ENCODE peak calls at places on chromosome 21, in nine cellular contexts. B, K, W, D, T, O, F, L and M are unnamed samples.

GRCh38 chr21:34914239-34914638 is 134.9 kb downstream of the RUNX1 start:
- DNase-seq in B (no peak), K (no peak), W (no peak), D (no peak), T (no peak), O (no peak), F (no peak), L (no peak), M (no peak)

GRCh38 chr21:28754127-28754611 is 238.5 kb downstream of the LTN1 start:
- DNase-seq in B (no peak), K (peak), W (no peak), D (peak), T (no peak), O (peak), F (no peak), L (no peak), M (no peak)

GRCh38 chr21:27164208-27165172 is 197.6 kb upstream of the ADAMTS5 start:
- DNase-seq in B (peak), K (no peak), W (no peak), D (no peak), T (peak), O (no peak), F (no peak), L (no peak), M (no peak)

GRCh38 chr21:29318354-29318753 is 19.6 kb downstream of the BACH1 start:
- DNase-seq in B (no peak), K (peak), W (no peak), D (no peak), T (no peak), O (peak), F (no peak), L (no peak), M (no peak)

GRCh38 chr21:19995253-19995652 is 1003.0 kb upstream of the NCAM2 start:
- DNase-seq in B (no peak), K (no peak), W (no peak), D (no peak), T (no peak), O (no peak), F (no peak), L (no peak), M (no peak)

GRCh38 chr21:17738171-17738953 is 80.8 kb downstream of the C21orf91 start:
- DNase-seq in B (no peak), K (peak), W (no peak), D (no peak), T (no peak), O (no peak), F (no peak), L (no peak), M (no peak)

GRCh38 chr21:29386803-29387202 is 88.1 kb downstream of the BACH1 start:
- DNase-seq in B (peak), K (no peak), W (no peak), D (no peak), T (peak), O (no peak), F (no peak), L (no peak), M (no peak)

GRCh38 chr21:35257413-35257812 is 208.3 kb upstream of the RUNX1 start:
- DNase-seq in B (peak), K (peak), W (no peak), D (peak), T (peak), O (peak), F (no peak), L (no peak), M (no peak)

GRCh38 chr21:18253809-18254208 is 9.2 kb downstream of the CHODL start:
- DNase-seq in B (no peak), K (no peak), W (no peak), D (no peak), T (no peak), O (no peak), F (no peak), L (no peak), M (no peak)

GRCh38 chr21:8990326-8991087 is 1530.9 kb upstream of the TPTE start:
- DNase-seq in B (no peak), K (no peak), W (no peak), D (no peak), T (peak), O (no peak), F (no peak), L (no peak), M (peak)

GRCh38 chr21:35189077-35189863 is 140.2 kb upstream of the RUNX1 start:
- DNase-seq in B (no peak), K (peak), W (no peak), D (peak), T (no peak), O (peak), F (no peak), L (no peak), M (no peak)

GRCh38 chr21:31267644-31268043 is 76.4 kb downstream of the TIAM1 start:
- DNase-seq in B (no peak), K (peak), W (no peak), D (no peak), T (no peak), O (no peak), F (no peak), L (no peak), M (no peak)

GRCh38 chr21:16578912-16579311 is 849.1 kb downstream of the USP25 start:
- DNase-seq in B (no peak), K (no peak), W (no peak), D (peak), T (no peak), O (peak), F (no peak), L (no peak), M (no peak)

GRCh38 chr21:14080040-14080763 is 130.6 kb downstream of the LIPI start:
- DNase-seq in B (no peak), K (no peak), W (no peak), D (no peak), T (no peak), O (no peak), F (no peak), L (no peak), M (no peak)

GRCh38 chr21:26717146-26717739 is 128.0 kb downstream of the ADAMTS1 start:
- DNase-seq in B (peak), K (no peak), W (no peak), D (peak), T (peak), O (peak), F (no peak), L (peak), M (no peak)

GRCh38 chr21:29403922-29404538 is 105.3 kb downstream of the BACH1 start:
- DNase-seq in B (peak), K (peak), W (peak), D (no peak), T (peak), O (peak), F (peak), L (no peak), M (no peak)

GRCh38 chr21:46098303-46099141 is 610 bp downstream of the COL6A2 start:
- DNase-seq in B (no peak), K (no peak), W (peak), D (no peak), T (no peak), O (peak), F (peak), L (no peak), M (no peak)

GRCh38 chr21:16186742-16187141 is 457.0 kb downstream of the USP25 start:
- DNase-seq in B (no peak), K (no peak), W (no peak), D (peak), T (no peak), O (peak), F (no peak), L (no peak), M (no peak)

GRCh38 chr21:41217656-41218380 is 49.9 kb downstream of the BACE2 start:
- DNase-seq in B (no peak), K (no peak), W (no peak), D (peak), T (no peak), O (no peak), F (no peak), L (no peak), M (no peak)

GRCh38 chr21:27366846-27367245 is 400.0 kb upstream of the ADAMTS5 start:
- DNase-seq in B (no peak), K (no peak), W (no peak), D (no peak), T (no peak), O (no peak), F (no peak), L (no peak), M (no peak)

GRCh38 chr21:46667735-46668380 is 32.4 kb downstream of the PRMT2 start:
- DNase-seq in B (peak), K (no peak), W (no peak), D (peak), T (peak), O (peak), F (no peak), L (no peak), M (peak)

GRCh38 chr21:46368533-46369285 is 44.8 kb downstream of the PCNT start:
- DNase-seq in B (no peak), K (no peak), W (no peak), D (no peak), T (no peak), O (no peak), F (no peak), L (peak), M (no peak)

GRCh38 chr21:23281917-23282316 is 2283.7 kb downstream of the NCAM2 start:
- DNase-seq in B (no peak), K (no peak), W (no peak), D (no peak), T (no peak), O (no peak), F (no peak), L (no peak), M (no peak)

GRCh38 chr21:46545911-46546310 is 59.0 kb downstream of the S100B start:
- DNase-seq in B (no peak), K (no peak), W (no peak), D (no peak), T (no peak), O (no peak), F (no peak), L (no peak), M (no peak)

GRCh38 chr21:43712268-43712942 is 6.5 kb upstream of the PDXK start:
- DNase-seq in B (peak), K (peak), W (peak), D (no peak), T (peak), O (peak), F (no peak), L (no peak), M (no peak)

GRCh38 chr21:29299906-29300546 is 1.3 kb downstream of the BACH1 start:
- DNase-seq in B (peak), K (peak), W (peak), D (peak), T (peak), O (peak), F (peak), L (peak), M (peak)

GRCh38 chr21:28932717-28933116 is 60.0 kb downstream of the LTN1 start:
- DNase-seq in B (no peak), K (no peak), W (no peak), D (no peak), T (no peak), O (no peak), F (no peak), L (no peak), M (no peak)

GRCh38 chr21:29372063-29372802 is 73.5 kb downstream of the BACH1 start:
- DNase-seq in B (peak), K (peak), W (no peak), D (peak), T (peak), O (peak), F (peak), L (peak), M (peak)

GRCh38 chr21:28207776-28208175 is 784.9 kb downstream of the LTN1 start:
- DNase-seq in B (peak), K (no peak), W (no peak), D (peak), T (peak), O (peak), F (no peak), L (no peak), M (peak)

GRCh38 chr21:22235866-22236590 is 1237.8 kb downstream of the NCAM2 start:
- DNase-seq in B (no peak), K (no peak), W (no peak), D (no peak), T (no peak), O (no peak), F (no peak), L (no peak), M (no peak)

GRCh38 chr21:15221799-15222386 is 157.1 kb upstream of the NRIP1 start:
- DNase-seq in B (peak), K (peak), W (peak), D (peak), T (peak), O (peak), F (no peak), L (no peak), M (peak)

GRCh38 chr21:31282095-31282709 is 61.9 kb downstream of the TIAM1 start:
- DNase-seq in B (peak), K (peak), W (no peak), D (peak), T (peak), O (peak), F (no peak), L (no peak), M (no peak)

GRCh38 chr21:45040114-45040715 is 34.2 kb upstream of the ADARB1 start:
- DNase-seq in B (no peak), K (no peak), W (peak), D (no peak), T (no peak), O (no peak), F (no peak), L (no peak), M (no peak)

GRCh38 chr21:45041984-45042663 is 32.3 kb upstream of the ADARB1 start:
- DNase-seq in B (no peak), K (no peak), W (no peak), D (no peak), T (no peak), O (no peak), F (no peak), L (no peak), M (no peak)

GRCh38 chr21:45039309-45040113 is 34.9 kb upstream of the ADARB1 start:
- DNase-seq in B (no peak), K (no peak), W (no peak), D (no peak), T (no peak), O (no peak), F (no peak), L (no peak), M (no peak)

GRCh38 chr21:45041351-45041805 is 33.0 kb upstream of the ADARB1 start:
- DNase-seq in B (no peak), K (peak), W (peak), D (peak), T (no peak), O (peak), F (peak), L (no peak), M (peak)

GRCh38 chr21:45040739-45041138 is 33.6 kb upstream of the ADARB1 start:
- DNase-seq in B (no peak), K (no peak), W (no peak), D (no peak), T (no peak), O (no peak), F (peak), L (no peak), M (no peak)
- H3K4me3 ChIP-seq in B (no peak), K (no peak), W (no peak), D (no peak), T (no peak), O (no peak), F (no peak), L (no peak), M (no peak)

DNA sequence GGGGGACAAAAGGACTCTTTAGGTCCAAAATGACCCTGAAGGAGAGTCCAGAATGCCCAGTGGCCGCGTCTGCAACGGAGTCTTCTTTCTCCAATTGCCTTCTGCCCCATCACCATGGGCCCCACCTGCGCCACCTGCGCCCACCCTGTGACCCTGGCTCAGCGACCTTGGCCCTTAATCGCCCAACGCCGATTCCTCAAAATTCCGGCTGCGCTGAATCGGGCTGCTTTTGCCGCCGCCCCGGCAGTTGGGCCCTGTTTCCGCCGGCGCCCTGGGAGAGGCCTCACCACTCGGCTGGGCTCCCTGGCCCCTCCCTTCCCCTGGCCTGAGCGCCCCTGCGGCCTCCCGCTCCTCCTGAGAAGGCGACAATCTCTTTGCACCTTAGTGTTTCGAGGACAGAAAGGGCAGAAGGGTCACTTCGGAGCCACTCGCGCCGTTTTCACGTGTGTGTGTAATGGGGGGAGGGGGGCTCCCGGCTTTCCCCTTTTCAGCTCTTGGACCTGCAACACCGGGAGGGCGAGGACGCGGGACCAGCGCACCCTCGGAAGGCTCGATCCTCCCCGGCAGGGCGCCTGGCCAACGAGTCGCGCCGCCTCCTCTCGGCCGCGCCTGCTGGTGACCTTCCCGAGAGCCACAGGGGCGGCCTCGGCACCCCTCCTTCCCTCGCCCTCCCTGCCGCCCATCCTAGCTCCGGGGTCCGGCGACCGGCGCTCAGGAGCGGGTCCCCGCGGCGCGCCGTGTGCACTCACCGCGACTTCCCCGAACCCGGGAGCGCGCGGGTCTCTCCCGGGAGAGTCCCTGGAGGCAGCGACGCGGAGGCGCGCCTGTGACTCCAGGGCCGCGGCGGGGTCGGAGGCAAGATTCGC is 522 bp upstream of the SIM2 start:
- DNase-seq in B (no peak), K (no peak), W (peak), D (no peak), T (no peak), O (no peak), F (no peak), L (no peak), M (no peak)
- H3K4me3 ChIP-seq in B (peak), K (peak), W (peak), D (no peak), T (peak), O (no peak), F (peak), L (no peak), M (no peak)

GRCh38 chr21:25564349-25564948 is 42.8 kb downstream of the MRPL39 start:
- DNase-seq in B (no peak), K (no peak), W (no peak), D (no peak), T (no peak), O (no peak), F (no peak), L (no peak), M (no peak)
- H3K4me3 ChIP-seq in B (no peak), K (no peak), W (no peak), D (no peak), T (no peak), O (no peak), F (no peak), L (no peak), M (no peak)

GRCh38 chr21:38433516-38433915 is 64.8 kb downstream of the ERG start:
- DNase-seq in B (no peak), K (no peak), W (no peak), D (no peak), T (no peak), O (no peak), F (no peak), L (no peak), M (no peak)

GRCh38 chr21:38439957-38440356 is 58.3 kb downstream of the ERG start:
- DNase-seq in B (no peak), K (no peak), W (peak), D (peak), T (no peak), O (no peak), F (no peak), L (no peak), M (no peak)

GRCh38 chr21:38439336-38439900 is 58.9 kb downstream of the ERG start:
- DNase-seq in B (no peak), K (no peak), W (no peak), D (peak), T (no peak), O (no peak), F (no peak), L (no peak), M (no peak)

GRCh38 chr21:38438476-38438893 is 59.8 kb downstream of the ERG start:
- DNase-seq in B (no peak), K (peak), W (peak), D (peak), T (no peak), O (no peak), F (peak), L (no peak), M (no peak)

DNA sequence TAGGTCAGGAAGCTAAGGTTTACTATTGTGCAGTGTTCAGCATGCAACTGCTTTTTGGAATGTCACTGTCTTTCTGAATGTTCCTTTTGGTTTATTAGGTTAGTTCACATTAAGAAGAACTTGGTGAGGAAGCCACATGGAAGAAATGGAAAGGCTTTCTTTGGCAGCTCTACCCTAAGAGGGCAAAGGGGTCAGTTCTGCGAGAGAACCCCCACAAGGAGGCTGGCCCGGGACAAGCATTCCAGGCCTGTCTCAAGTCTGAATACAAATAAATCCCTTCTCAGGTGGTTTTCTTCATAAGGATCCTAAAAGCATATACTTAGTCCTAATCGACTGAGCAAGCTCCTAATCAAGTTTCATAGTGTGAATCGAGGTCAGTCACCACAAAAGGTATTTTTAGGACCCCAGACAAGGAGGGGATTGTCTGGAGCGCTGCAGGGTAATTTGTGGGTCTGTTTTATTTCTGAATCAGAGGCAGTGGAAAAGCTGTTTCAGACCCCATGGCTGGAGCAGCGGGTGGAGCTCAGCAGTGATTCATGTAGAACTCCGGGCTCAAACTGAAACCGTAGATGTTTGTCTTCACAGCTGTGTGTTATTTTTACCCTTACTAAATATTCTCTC is 63.3 kb downstream of the ERG start:
- DNase-seq in B (peak), K (no peak), W (no peak), D (peak), T (peak), O (peak), F (no peak), L (no peak), M (no peak)
- H3K4me3 ChIP-seq in B (no peak), K (no peak), W (no peak), D (no peak), T (no peak), O (peak), F (no peak), L (peak), M (no peak)

DNA sequence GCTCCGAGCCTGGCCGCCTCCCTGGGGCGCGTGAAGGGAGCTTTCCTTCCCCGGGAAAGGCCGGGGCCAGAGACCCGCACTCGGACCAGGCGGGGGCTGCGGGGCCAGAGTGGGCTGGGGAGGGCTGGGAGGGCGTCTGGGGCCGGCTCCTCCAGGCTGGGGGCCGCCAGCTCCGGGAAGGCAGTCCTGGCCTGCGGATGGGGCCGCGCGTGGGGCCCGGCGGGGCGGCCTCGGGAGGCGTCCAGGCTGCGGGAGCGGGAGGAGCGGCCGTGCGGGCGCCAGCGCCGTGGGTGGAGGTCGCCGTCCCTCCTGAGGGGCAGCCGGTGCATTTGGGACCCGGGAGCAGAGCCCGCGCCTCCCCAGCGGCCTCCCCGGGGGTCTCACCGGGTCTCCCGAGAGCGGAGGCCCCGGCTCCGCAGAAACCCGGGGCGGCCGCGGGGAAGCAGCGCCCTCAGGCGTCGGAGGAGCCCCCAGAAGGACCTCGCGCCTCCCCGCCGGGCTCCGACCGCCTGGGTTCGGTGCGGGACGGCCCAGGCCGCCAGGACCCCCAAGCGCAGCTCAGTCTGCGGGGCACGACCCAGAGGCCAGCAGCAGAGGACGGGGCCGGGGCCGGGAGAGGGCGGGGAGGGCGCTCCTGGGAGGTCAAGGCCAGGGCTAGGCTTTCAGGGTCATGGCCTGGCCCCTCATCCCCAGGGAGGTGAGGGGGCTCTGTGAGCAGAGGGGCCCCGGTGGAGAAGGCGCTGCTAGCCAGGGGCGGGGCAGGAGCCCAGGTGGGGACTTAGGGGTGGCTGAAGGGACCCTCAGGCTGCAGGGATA is 7.3 kb upstream of the SLX9 start:
- DNase-seq in B (peak), K (peak), W (peak), D (no peak), T (no peak), O (peak), F (peak), L (no peak), M (peak)
- H3K4me3 ChIP-seq in B (peak), K (no peak), W (peak), D (peak), T (peak), O (no peak), F (peak), L (no peak), M (no peak)